ENCODE peak calls at places on chromosomes 6 and 20, in six cellular contexts. V is A673; M is cardiac muscle cell; C is CD4-positive, CD25-positive, alpha-beta regulatory T cell; U is sigmoid colon; J is IMR-90. O is an unnamed sample. For H3K27me3 and H3K4me1, the result is how much of the 10 kb centered on the place peaks cover.

GRCh38 chr6:168163096-168163731 is 84.2 kb upstream of the FRMD1 start:
- DNase-seq in M (peak), C (no peak), U (peak), V (no peak), J (peak), O (no peak)

GRCh38 chr6:155155787-155156447 is 107.9 kb upstream of the CLDN20 start:
- DNase-seq in V (no peak), J (peak), C (no peak), M (no peak), U (no peak), O (peak)

GRCh38 chr20:3239026-3239866 is at the start of gene SLC4A11:
- DNase-seq in M (peak), U (no peak), V (peak), C (peak), J (peak), O (peak)

GRCh38 chr6:158793432-158793831 is 25.7 kb downstream of the EZR start:
- DNase-seq in U (no peak), C (peak), M (peak), J (peak), V (peak), O (peak)

GRCh38 chr6:169957351-169957963 is 206.0 kb downstream of the ERMARD start:
- DNase-seq in J (no peak), V (no peak), C (no peak), U (peak), M (no peak), O (no peak)

GRCh38 chr6:146984251-146984924 is 219.8 kb upstream of the STXBP5 start:
- DNase-seq in U (no peak), J (peak), C (no peak), V (no peak), M (peak), O (peak)

GRCh38 chr6:154156135-154156948 is 117.3 kb downstream of the OPRM1 start:
- DNase-seq in U (no peak), V (peak), M (peak), J (peak), C (peak), O (peak)

GRCh38 chr6:139510040-139510815 is 135.8 kb upstream of the CITED2 start:
- DNase-seq in C (no peak), J (no peak), M (no peak), U (no peak), V (no peak), O (no peak)

GRCh38 chr20:5714261-5715041 is 35.8 kb upstream of the SHLD1 start:
- DNase-seq in V (no peak), M (peak), J (peak), C (peak), U (no peak), O (no peak)

GRCh38 chr6:74551896-74552295 is 654.0 kb downstream of the COL12A1 start:
- DNase-seq in M (peak), U (no peak), J (peak), V (no peak), C (no peak), O (peak)

GRCh38 chr6:159540152-159540551 is 152.9 kb downstream of the SOD2 start:
- DNase-seq in J (no peak), U (no peak), V (peak), M (no peak), C (no peak), O (no peak)

GRCh38 chr6:41489284-41489851 is 56.8 kb upstream of the FOXP4 start:
- DNase-seq in C (no peak), U (no peak), V (peak), M (peak), J (peak), O (peak)

GRCh38 chr20:10453241-10453640 is 18.1 kb downstream of the SLX4IP start:
- DNase-seq in C (peak), V (no peak), U (no peak), J (no peak), M (no peak), O (no peak)

GRCh38 chr6:42783876-42784738 is 2.3 kb downstream of the BICRAL start:
- DNase-seq in M (no peak), V (peak), C (peak), J (no peak), U (no peak), O (peak)

GRCh38 chr20:58839991-58840747 is 10.5 kb downstream of the GNAS-AS1 start:
- DNase-seq in U (no peak), V (no peak), M (no peak), J (no peak), C (no peak), O (no peak)

GRCh38 chr20:63215101-63216040 is 560 bp downstream of the YTHDF1 start:
- DNase-seq in U (no peak), M (peak), V (peak), J (peak), C (peak), O (peak)

GRCh38 chr20:8151371-8151770 is 19.3 kb downstream of the PLCB1 start:
- DNase-seq in M (peak), U (no peak), C (no peak), J (no peak), V (no peak), O (no peak)

GRCh38 chr6:125307964-125308615 is 6.3 kb upstream of the HDDC2 start:
- DNase-seq in M (no peak), J (no peak), V (no peak), C (no peak), U (no peak), O (no peak)

GRCh38 chr6:43851204-43851855 is 81.3 kb downstream of the VEGFA start:
- DNase-seq in V (no peak), U (no peak), M (peak), J (peak), C (no peak), O (peak)

GRCh38 chr6:44254957-44255808 is 2.1 kb downstream of the SLC35B2 start:
- DNase-seq in U (no peak), V (peak), J (no peak), C (no peak), M (no peak), O (no peak)

GRCh38 chr20:52305843-52306242 is 114.3 kb upstream of the ZFP64 start:
- DNase-seq in V (no peak), M (no peak), J (no peak), C (peak), U (no peak), O (no peak)

GRCh38 chr20:25544316-25544715 is 41.0 kb downstream of the NINL start:
- DNase-seq in C (no peak), V (peak), M (peak), J (no peak), U (no peak), O (peak)

GRCh38 chr6:129501401-129502051 is 208.5 kb downstream of the ARHGAP18 start:
- DNase-seq in U (peak), M (peak), J (peak), C (no peak), V (peak), O (peak)

GRCh38 chr6:120993929-120994572 is 340.2 kb downstream of the TBC1D32 start:
- DNase-seq in U (no peak), M (no peak), C (no peak), J (no peak), V (no peak), O (no peak)

GRCh38 chr6:163985710-163986109 is 571.2 kb downstream of the QKI start:
- DNase-seq in C (no peak), J (peak), M (no peak), V (no peak), U (no peak), O (no peak)
- H3K27me3 ChIP-seq in C (under half), J (under half), M (under half), V (under half), U (under half), O (under half)

GRCh38 chr6:36769161-36769675 is 70.0 kb downstream of the CPNE5 start:
- DNase-seq in C (no peak), J (peak), M (peak), V (peak), U (no peak), O (no peak)
- H3K4me3 ChIP-seq in C (peak), J (no peak), M (no peak), V (no peak), U (no peak), O (no peak)

GRCh38 chr20:50325651-50326050 is 135.0 kb downstream of the CEBPB start:
- DNase-seq in M (no peak), C (no peak), V (no peak), U (peak), J (no peak), O (no peak)
- H3K4me1 ChIP-seq in M (under half), C (under half), V (under half), U (under half), J (under half), O (under half)

GRCh38 chr6:16271415-16271814 is 33.0 kb downstream of the GMPR start:
- DNase-seq in J (no peak), C (no peak), U (no peak), V (no peak), M (no peak), O (no peak)
- H3K27me3 ChIP-seq in J (under half), C (under half), U (under half), V (under half), M (under half), O (under half)

GRCh38 chr20:13348301-13349239 is 127.5 kb downstream of the ISM1 start:
- DNase-seq in M (peak), U (no peak), V (no peak), C (no peak), J (peak), O (peak)
- H3K4me3 ChIP-seq in M (no peak), U (no peak), V (no peak), C (no peak), J (peak), O (peak)

DNA sequence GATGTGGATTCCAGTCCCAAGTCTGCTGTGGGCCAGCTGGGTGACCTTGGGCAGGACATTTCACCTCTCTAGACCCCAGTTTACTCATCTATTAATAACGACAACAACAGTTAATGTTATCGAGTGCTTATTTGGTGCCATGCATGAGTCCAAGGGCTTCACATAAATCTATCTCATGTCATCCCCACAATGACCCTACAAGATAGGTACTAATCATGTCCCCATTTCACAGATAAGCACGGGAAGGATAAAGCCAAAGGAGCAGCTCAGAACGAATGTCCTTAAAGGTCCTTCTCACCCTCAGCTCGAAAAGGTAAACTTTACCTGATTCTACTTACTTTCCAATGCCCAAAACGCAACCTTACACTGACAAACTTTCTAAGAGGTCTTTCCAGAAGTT is 35.7 kb downstream of the TRAM2 start:
- DNase-seq in V (no peak), M (no peak), U (no peak), J (no peak), C (no peak), O (no peak)
- H3K4me1 ChIP-seq in V (half or more), M (under half), U (half or more), J (half or more), C (under half), O (half or more)

GRCh38 chr6:29845405-29846006 is 17.9 kb downstream of the HLA-G start:
- DNase-seq in J (no peak), C (peak), U (no peak), M (no peak), V (no peak), O (no peak)
- H3K27me3 ChIP-seq in J (under half), C (half or more), U (under half), M (half or more), V (half or more), O (half or more)